ENCODE peak calls at places on chromosomes 4 and X, in six cellular contexts. One of them, this sample, is unnamed.

GRCh38 chrX:10103023-10103422 is 53.8 kb upstream of the CLCN4 start:
- DNase-seq in H4: no peak
- DNase-seq in foreskin keratinocyte: no peak
- DNase-seq in NCI-H1092: no peak
- DNase-seq in cardiac septum: peak
- DNase-seq in Caco-2: no peak
- DNase-seq in this sample: no peak

GRCh38 chrX:124573458-124573857 is 227.1 kb downstream of the SH2D1A start:
- DNase-seq in H4: no peak
- DNase-seq in foreskin keratinocyte: peak
- DNase-seq in NCI-H1092: no peak
- DNase-seq in cardiac septum: no peak
- DNase-seq in Caco-2: no peak
- DNase-seq in this sample: no peak

GRCh38 chrX:68634649-68635227 is 12.7 kb upstream of the STARD8 start:
- DNase-seq in H4: no peak
- DNase-seq in foreskin keratinocyte: peak
- DNase-seq in NCI-H1092: no peak
- DNase-seq in cardiac septum: no peak
- DNase-seq in Caco-2: no peak
- DNase-seq in this sample: no peak

GRCh38 chr4:88991746-88992145 is 65.2 kb downstream of the FAM13A start:
- DNase-seq in H4: no peak
- DNase-seq in foreskin keratinocyte: peak
- DNase-seq in NCI-H1092: no peak
- DNase-seq in cardiac septum: no peak
- DNase-seq in Caco-2: no peak
- DNase-seq in this sample: no peak

GRCh38 chr4:86496094-86497060 is 97.7 kb upstream of the PTPN13 start:
- DNase-seq in H4: no peak
- DNase-seq in foreskin keratinocyte: peak
- DNase-seq in NCI-H1092: no peak
- DNase-seq in cardiac septum: no peak
- DNase-seq in Caco-2: no peak
- DNase-seq in this sample: peak

GRCh38 chrX:110050386-110050785 is 47.5 kb downstream of the TMEM164 start:
- DNase-seq in H4: no peak
- DNase-seq in foreskin keratinocyte: no peak
- DNase-seq in NCI-H1092: no peak
- DNase-seq in cardiac septum: no peak
- DNase-seq in Caco-2: no peak
- DNase-seq in this sample: no peak

GRCh38 chrX:18617351-18617750 is 54.6 kb downstream of the RS1 start:
- DNase-seq in H4: peak
- DNase-seq in foreskin keratinocyte: peak
- DNase-seq in NCI-H1092: no peak
- DNase-seq in cardiac septum: no peak
- DNase-seq in Caco-2: peak
- DNase-seq in this sample: no peak

GRCh38 chrX:53732797-53733196 is 46.3 kb upstream of the HUWE1 start:
- DNase-seq in H4: no peak
- DNase-seq in foreskin keratinocyte: no peak
- DNase-seq in NCI-H1092: no peak
- DNase-seq in cardiac septum: no peak
- DNase-seq in Caco-2: no peak
- DNase-seq in this sample: no peak

GRCh38 chrX:110944323-110944761 is 148.7 kb upstream of the CHRDL1 start:
- DNase-seq in H4: no peak
- DNase-seq in foreskin keratinocyte: no peak
- DNase-seq in NCI-H1092: peak
- DNase-seq in cardiac septum: no peak
- DNase-seq in Caco-2: no peak
- DNase-seq in this sample: no peak

GRCh38 chr4:31458813-31459212 is 738.6 kb downstream of the PCDH7 start:
- DNase-seq in H4: no peak
- DNase-seq in foreskin keratinocyte: no peak
- DNase-seq in NCI-H1092: no peak
- DNase-seq in cardiac septum: no peak
- DNase-seq in Caco-2: no peak
- DNase-seq in this sample: no peak

GRCh38 chr4:55468724-55469123 is 73.0 kb downstream of the TMEM165 start:
- DNase-seq in H4: peak
- DNase-seq in foreskin keratinocyte: no peak
- DNase-seq in NCI-H1092: no peak
- DNase-seq in cardiac septum: no peak
- DNase-seq in Caco-2: no peak
- DNase-seq in this sample: no peak

This sample was measured in NCI-H2029.